ENCODE peak calls at places on chromosome 7, in seven cellular contexts. Y is right atrium auricular region, X is endothelial cell, W is cardiac fibroblast, Q is HFF-Myc, M is AG04450, B is heart right ventricle. P is an unnamed sample.

GRCh38 chr7:76310102-76310957 is 7.9 kb downstream of the HSPB1 start:
- DNase-seq in M (no peak), W (no peak), Y (no peak), Q (no peak), X (no peak), B (no peak), P (no peak)

GRCh38 chr7:94060772-94061171 is 56.6 kb upstream of the BET1 start:
- DNase-seq in M (no peak), Y (no peak), X (no peak), B (no peak), Q (no peak), W (peak; percentile 61), P (no peak)

GRCh38 chr7:154827007-154827406 is 175.9 kb downstream of the PAXIP1 start:
- DNase-seq in Y (no peak), M (no peak), W (no peak), X (no peak), Q (no peak), B (no peak), P (no peak)

GRCh38 chr7:23662124-23662982 is 17.6 kb upstream of the FAM221A start:
- DNase-seq in Q (no peak), W (no peak), X (no peak), Y (no peak), B (no peak), M (no peak), P (no peak)

GRCh38 chr7:74203157-74203556 is 6.6 kb upstream of the LAT2 start:
- DNase-seq in B (no peak), X (peak; percentile 38), Q (no peak), W (peak; percentile 53), M (no peak), Y (no peak), P (no peak)

GRCh38 chr7:20651960-20652544 is 36.6 kb downstream of the ABCB5 start:
- DNase-seq in M (no peak), X (no peak), W (peak; percentile 48), Y (no peak), B (no peak), Q (no peak), P (no peak)

GRCh38 chr7:875476-876076 is 778 bp upstream of the GET4 start:
- DNase-seq in Q (no peak), M (no peak), B (no peak), Y (no peak), W (no peak), X (no peak), P (no peak)

GRCh38 chr7:66183700-66184099 is 21.4 kb upstream of the TPST1 start:
- DNase-seq in Y (no peak), Q (no peak), W (peak; percentile 85), X (no peak), M (peak; percentile 76), B (no peak), P (peak; percentile 76)

GRCh38 chr7:50268990-50269389 is 35.5 kb upstream of the IKZF1 start:
- DNase-seq in W (no peak), Q (no peak), B (no peak), X (no peak), M (no peak), Y (no peak), P (no peak)

GRCh38 chr7:128021361-128021760 is 9.9 kb downstream of the LRRC4 start:
- DNase-seq in M (no peak), X (no peak), B (no peak), W (no peak), Y (no peak), Q (no peak), P (no peak)

GRCh38 chr7:99369767-99370353 is 4.7 kb upstream of the ARPC1B start:
- DNase-seq in Q (no peak), B (no peak), M (no peak), X (no peak), W (no peak), Y (no peak), P (no peak)

GRCh38 chr7:27116019-27116411 is 13.5 kb upstream of the HOXA2 start:
- DNase-seq in M (no peak), B (no peak), X (no peak), Y (peak; percentile 46), W (no peak), Q (no peak), P (no peak)

GRCh38 chr7:228610-229009 is 36.2 kb downstream of the FAM20C start:
- DNase-seq in B (no peak), Y (no peak), Q (no peak), X (no peak), M (no peak), W (no peak), P (no peak)

GRCh38 chr7:76997381-76998262 is 34.5 kb downstream of the SPDYE17 start:
- DNase-seq in X (no peak), Y (no peak), M (no peak), B (no peak), W (no peak), Q (no peak), P (no peak)

GRCh38 chr7:87474533-87475358 is 734 bp downstream of the ABCB4 start:
- DNase-seq in B (no peak), W (peak; percentile 26), M (no peak), X (no peak), Q (no peak), Y (no peak), P (no peak)

GRCh38 chr7:28315565-28316420 is 96.5 kb upstream of the CREB5 start:
- DNase-seq in X (no peak), B (no peak), W (no peak), Q (peak; percentile 56), M (no peak), Y (no peak), P (no peak)

GRCh38 chr7:124351950-124352349 is 319.1 kb upstream of the TMEM229A start:
- DNase-seq in W (no peak), X (no peak), Q (no peak), Y (no peak), M (no peak), B (peak; percentile 11), P (no peak)

GRCh38 chr7:18552943-18553584 is 57.5 kb downstream of the HDAC9 start:
- DNase-seq in M (no peak), Y (no peak), X (no peak), W (peak; percentile 38), Q (no peak), B (no peak), P (no peak)

GRCh38 chr7:108442039-108442568 is 14.1 kb downstream of the NRCAM start:
- DNase-seq in X (no peak), Q (no peak), M (no peak), W (no peak), Y (no peak), B (no peak), P (no peak)

GRCh38 chr7:101767544-101767943 is 49.9 kb upstream of the CUX1 start:
- DNase-seq in Y (no peak), W (no peak), Q (no peak), X (no peak), B (no peak), M (no peak), P (no peak)

GRCh38 chr7:35526645-35527044 is 168.3 kb downstream of the HERPUD2 start:
- DNase-seq in X (no peak), M (no peak), Q (no peak), B (no peak), W (no peak), Y (no peak), P (no peak)

GRCh38 chr7:35530124-35531109 is 164.5 kb downstream of the HERPUD2 start:
- DNase-seq in X (no peak), M (no peak), Y (no peak), Q (no peak), W (no peak), B (no peak), P (no peak)

GRCh38 chr7:35524112-35524804 is 170.7 kb downstream of the HERPUD2 start:
- DNase-seq in Y (no peak), W (no peak), Q (no peak), M (no peak), X (no peak), B (no peak), P (no peak)

GRCh38 chr7:35529713-35530112 is 165.2 kb downstream of the HERPUD2 start:
- DNase-seq in X (no peak), M (no peak), Q (no peak), B (no peak), W (no peak), Y (no peak), P (no peak)

GRCh38 chr7:35528381-35528977 is 166.5 kb downstream of the HERPUD2 start:
- DNase-seq in Y (no peak), M (no peak), X (no peak), B (no peak), Q (no peak), W (no peak), P (no peak)
- TF ChIP-seq CTCF in Y (no peak), M (no peak), X (no peak), B (no peak), Q (no peak), W (no peak), P (no peak)

GRCh38 chr7:148941598-148942280 is 57.6 kb upstream of the EZH2 start:
- DNase-seq in Y (peak; percentile 63), Q (no peak), W (peak; percentile 62), M (peak; percentile 7), X (peak; percentile 75), B (peak; percentile 44), P (no peak)
- TF ChIP-seq CTCF in Y (no peak), Q (peak; percentile 52), W (peak; percentile 56), M (peak; percentile 63), X (peak; percentile 30), B (peak; percentile 45), P (peak; percentile 17)

DNA sequence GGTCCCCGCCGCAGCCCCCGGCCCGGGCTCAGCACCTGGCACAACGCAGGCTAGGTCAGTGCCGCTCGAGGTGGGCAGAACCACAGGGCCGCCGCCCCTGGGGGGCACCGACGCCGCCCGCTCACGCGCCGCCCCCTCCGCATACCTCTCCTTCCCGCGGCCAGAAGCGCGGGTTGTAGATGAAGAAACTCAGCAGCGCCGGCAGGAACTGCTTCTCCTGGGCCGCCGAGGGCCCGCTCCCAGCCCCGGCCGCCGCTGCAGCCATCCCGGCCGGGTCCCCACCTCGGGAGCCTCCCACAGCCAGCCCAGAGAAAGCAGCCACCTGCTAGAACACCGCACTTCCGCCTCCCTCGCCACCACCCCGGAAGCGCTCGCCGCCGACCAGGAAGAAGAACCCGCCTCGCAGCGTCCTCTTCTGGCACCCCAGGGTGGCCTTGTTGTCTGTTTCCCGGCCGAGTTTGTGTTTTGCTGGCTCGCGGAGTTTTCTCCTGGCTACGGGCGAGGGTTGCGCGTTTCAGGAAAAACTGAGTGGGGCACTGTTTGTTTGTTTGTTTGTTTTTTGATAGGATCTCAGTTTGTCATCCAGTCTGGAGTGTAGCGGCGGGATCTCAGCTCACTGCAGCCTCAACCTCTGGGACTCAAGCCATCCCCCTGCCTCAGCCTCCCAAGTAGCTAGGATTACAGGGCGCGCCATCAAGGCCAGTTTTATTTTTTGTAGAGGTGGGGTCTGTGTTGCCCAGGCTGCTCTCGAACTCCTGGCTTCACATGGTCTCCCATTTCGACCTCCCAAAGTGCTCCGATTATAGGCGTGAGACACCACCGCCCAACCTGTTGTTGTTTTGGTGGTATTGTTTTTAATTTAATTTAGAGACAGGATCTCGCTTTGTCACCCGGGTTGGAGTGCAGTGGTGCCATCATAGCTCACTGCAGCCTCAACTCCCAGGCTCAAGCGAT is 17.7 kb downstream of the OCM2 start:
- DNase-seq in M (peak; percentile 15), W (peak; percentile 70), X (peak; percentile 28), B (peak; percentile 84), Q (peak; percentile 32), Y (peak; percentile 72), P (peak; percentile 25)
- TF ChIP-seq CTCF in M (peak; percentile 40), W (peak; percentile 44), X (no peak), B (peak; percentile 24), Q (peak; percentile 37), Y (no peak), P (peak; percentile 50)

GRCh38 chr7:39202041-39202440 is 224.3 kb downstream of the POU6F2 start:
- DNase-seq in M (no peak), Y (no peak), B (no peak), X (no peak), Q (no peak), W (no peak), P (no peak)
- TF ChIP-seq CTCF in M (no peak), Y (no peak), B (no peak), X (no peak), Q (no peak), W (no peak), P (no peak)